ENCODE peak calls at places on chromosomes 3 and 15, in four cellular contexts. One of them, this sample, is unnamed.
A peak's percentile ranks its signal among the peaks of the same experiment; 100 is the strongest.

GRCh38 chr3:170344971-170345370 is 12.5 kb upstream of the SKIL start:
- DNase-seq in pancreas: no peak
- DNase-seq in heart left ventricle: no peak
- DNase-seq in RWPE2: no peak
- DNase-seq in this sample: no peak

GRCh38 chr15:96583671-96584070 is 253.2 kb downstream of the NR2F2 start:
- DNase-seq in heart left ventricle: no peak
- DNase-seq in RWPE2: no peak
- DNase-seq in pancreas: no peak
- DNase-seq in this sample: no peak

GRCh38 chr3:173502983-173503568 is 105.5 kb downstream of the NLGN1 start:
- DNase-seq in heart left ventricle: peak; percentile 32
- DNase-seq in RWPE2: no peak
- DNase-seq in pancreas: no peak
- DNase-seq in this sample: no peak

GRCh38 chr3:123081718-123082369 is 15.0 kb downstream of the PDIA5 start:
- DNase-seq in RWPE2: no peak
- DNase-seq in heart left ventricle: no peak
- DNase-seq in pancreas: no peak
- DNase-seq in this sample: peak; percentile 68

GRCh38 chr3:105364113-105364512 is 2.6 kb upstream of the ALCAM start:
- DNase-seq in heart left ventricle: no peak
- DNase-seq in pancreas: no peak
- DNase-seq in RWPE2: no peak
- DNase-seq in this sample: no peak

GRCh38 chr3:194225988-194226663 is 90.2 kb downstream of the HES1 start:
- DNase-seq in heart left ventricle: no peak
- DNase-seq in RWPE2: no peak
- DNase-seq in pancreas: no peak
- DNase-seq in this sample: no peak

GRCh38 chr3:194707176-194707575 is 21.5 kb downstream of the FAM43A start:
- DNase-seq in heart left ventricle: no peak
- DNase-seq in RWPE2: no peak
- DNase-seq in pancreas: no peak
- DNase-seq in this sample: no peak

GRCh38 chr3:165683947-165684346 is 153.3 kb downstream of the BCHE start:
- DNase-seq in heart left ventricle: no peak
- DNase-seq in pancreas: no peak
- DNase-seq in RWPE2: no peak
- DNase-seq in this sample: no peak

GRCh38 chr3:194139085-194139976 is 3.4 kb downstream of the HES1 start:
- DNase-seq in heart left ventricle: peak; percentile 54
- DNase-seq in RWPE2: peak; percentile 79
- DNase-seq in pancreas: no peak
- DNase-seq in this sample: peak; percentile 10

GRCh38 chr3:142563491-142563997 is 15.0 kb downstream of the ATR start:
- DNase-seq in heart left ventricle: no peak
- DNase-seq in RWPE2: no peak
- DNase-seq in pancreas: no peak
- DNase-seq in this sample: no peak

GRCh38 chr3:160695906-160696305 is 18.9 kb downstream of the ARL14 start:
- DNase-seq in heart left ventricle: no peak
- DNase-seq in RWPE2: no peak
- DNase-seq in pancreas: no peak
- DNase-seq in this sample: no peak

GRCh38 chr3:164320962-164321361 is 757.3 kb downstream of the SI start:
- DNase-seq in RWPE2: no peak
- DNase-seq in pancreas: no peak
- DNase-seq in heart left ventricle: no peak
- DNase-seq in this sample: no peak

GRCh38 chr15:48541659-48542334 is 103.7 kb downstream of the FBN1 start:
- DNase-seq in pancreas: no peak
- DNase-seq in RWPE2: no peak
- DNase-seq in heart left ventricle: no peak
- DNase-seq in this sample: no peak

DNA sequence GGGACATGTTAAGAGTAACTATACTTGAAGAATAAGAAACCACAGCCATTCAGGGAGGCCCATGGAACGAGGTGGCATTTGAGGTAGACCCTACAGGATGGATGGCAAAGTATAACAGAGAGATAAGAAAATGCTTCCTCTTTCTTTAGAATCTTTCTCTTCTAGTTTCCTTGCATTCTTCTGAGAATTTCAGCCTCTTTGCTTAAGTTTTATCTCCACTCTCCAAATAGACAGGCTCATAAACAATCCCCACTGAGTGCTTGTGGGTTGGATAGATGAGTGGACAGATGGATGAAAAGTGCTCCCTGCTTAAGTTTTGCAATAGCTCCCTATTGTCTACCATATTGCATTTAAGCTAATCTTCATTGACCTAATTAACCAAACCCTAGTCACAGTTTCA is 103.7 kb downstream of the MEX3B start:
- DNase-seq in pancreas: no peak
- DNase-seq in RWPE2: no peak
- DNase-seq in heart left ventricle: no peak
- DNase-seq in this sample: no peak
- H3K27ac ChIP-seq in pancreas: no peak overlapping the region
- H3K27ac ChIP-seq in RWPE2: no peak overlapping the region
- H3K27ac ChIP-seq in heart left ventricle: no peak overlapping the region
- H3K27ac ChIP-seq in this sample: no peak overlapping the region

GRCh38 chr3:112514527-112515128 is 15.4 kb upstream of the BTLA start:
- DNase-seq in RWPE2: no peak
- DNase-seq in pancreas: no peak
- DNase-seq in heart left ventricle: no peak
- DNase-seq in this sample: no peak
- H3K9me3 ChIP-seq in RWPE2: no peaks in the 10 kb centered on the region
- H3K9me3 ChIP-seq in pancreas: no peaks in the 10 kb centered on the region
- H3K9me3 ChIP-seq in heart left ventricle: no peaks in the 10 kb centered on the region
- H3K9me3 ChIP-seq in this sample: peaks cover 2% of the 10 kb centered on the region

GRCh38 chr3:143652118-143652517 is 196.2 kb downstream of the SLC9A9 start:
- DNase-seq in RWPE2: no peak
- DNase-seq in heart left ventricle: no peak
- DNase-seq in pancreas: no peak
- DNase-seq in this sample: no peak
- H3K36me3 ChIP-seq in RWPE2: no peaks in the 10 kb centered on the region
- H3K36me3 ChIP-seq in heart left ventricle: no peaks in the 10 kb centered on the region
- H3K36me3 ChIP-seq in pancreas: no peaks in the 10 kb centered on the region
- H3K36me3 ChIP-seq in this sample: no peaks in the 10 kb centered on the region

GRCh38 chr15:63487076-63487757 is 17.2 kb upstream of the USP3 start:
- DNase-seq in pancreas: peak; percentile 99
- DNase-seq in heart left ventricle: peak; percentile 86
- DNase-seq in RWPE2: no peak
- DNase-seq in this sample: peak; percentile 90

GRCh38 chr15:63481105-63481810 is 23.1 kb upstream of the USP3 start:
- DNase-seq in pancreas: no peak
- DNase-seq in heart left ventricle: no peak
- DNase-seq in RWPE2: no peak
- DNase-seq in this sample: peak; percentile 69

GRCh38 chr15:63483521-63484371 is 20.6 kb upstream of the USP3 start:
- DNase-seq in heart left ventricle: no peak
- DNase-seq in pancreas: no peak
- DNase-seq in RWPE2: no peak
- DNase-seq in this sample: no peak

GRCh38 chr15:63482874-63483323 is 21.5 kb upstream of the USP3 start:
- DNase-seq in heart left ventricle: no peak
- DNase-seq in pancreas: no peak
- DNase-seq in RWPE2: no peak
- DNase-seq in this sample: no peak

DNA sequence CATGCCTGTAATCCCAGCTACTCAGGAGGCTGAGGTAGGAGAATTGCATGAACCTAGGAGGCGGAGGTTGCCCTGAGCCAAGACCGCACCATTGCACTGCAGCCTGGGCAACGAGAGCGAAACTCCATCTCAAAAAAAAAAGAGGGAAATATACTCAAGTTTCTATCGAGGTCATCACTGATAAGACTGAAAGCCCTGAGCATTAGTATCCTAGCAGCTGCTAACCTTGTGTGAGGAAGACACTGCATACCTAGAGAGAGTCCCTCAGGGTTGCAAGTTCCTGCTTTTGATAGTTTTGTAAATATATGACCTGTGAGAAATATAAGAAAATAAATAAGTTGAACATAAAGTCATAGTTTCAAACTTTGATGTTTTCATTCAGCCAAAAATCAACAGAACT is 20.0 kb upstream of the USP3 start:
- DNase-seq in heart left ventricle: no peak
- DNase-seq in RWPE2: no peak
- DNase-seq in pancreas: no peak
- DNase-seq in this sample: no peak
- H3K27ac ChIP-seq in heart left ventricle: no peak overlapping the region
- H3K27ac ChIP-seq in RWPE2: peak overlapping the region; percentile 66
- H3K27ac ChIP-seq in pancreas: no peak overlapping the region
- H3K27ac ChIP-seq in this sample: no peak overlapping the region

DNA sequence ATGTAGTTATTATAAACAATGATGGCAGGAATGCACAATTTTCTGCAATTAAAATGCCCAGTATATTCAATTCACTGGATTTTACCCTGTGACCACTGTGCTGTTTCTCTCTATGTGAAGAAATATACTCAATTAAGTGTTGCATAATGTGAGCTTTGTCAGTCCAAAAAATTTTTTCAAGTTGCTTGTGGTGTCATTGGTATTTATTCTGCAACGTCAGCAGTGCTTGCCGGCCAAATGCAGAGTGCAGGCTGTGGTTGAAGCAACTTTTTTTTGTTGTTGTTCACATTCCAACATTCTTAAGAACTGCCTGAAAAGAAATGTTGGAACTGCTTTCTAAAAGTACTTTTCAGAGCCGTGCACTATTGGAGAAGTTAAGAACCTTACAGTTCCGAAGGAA is 423.5 kb upstream of the SEMA6D start:
- DNase-seq in pancreas: no peak
- DNase-seq in heart left ventricle: peak; percentile 50
- DNase-seq in RWPE2: no peak
- DNase-seq in this sample: no peak
- H3K9me3 ChIP-seq in pancreas: no peaks in the 10 kb centered on the region
- H3K9me3 ChIP-seq in heart left ventricle: no peaks in the 10 kb centered on the region
- H3K9me3 ChIP-seq in RWPE2: no peaks in the 10 kb centered on the region
- H3K9me3 ChIP-seq in this sample: no peaks in the 10 kb centered on the region

DNA sequence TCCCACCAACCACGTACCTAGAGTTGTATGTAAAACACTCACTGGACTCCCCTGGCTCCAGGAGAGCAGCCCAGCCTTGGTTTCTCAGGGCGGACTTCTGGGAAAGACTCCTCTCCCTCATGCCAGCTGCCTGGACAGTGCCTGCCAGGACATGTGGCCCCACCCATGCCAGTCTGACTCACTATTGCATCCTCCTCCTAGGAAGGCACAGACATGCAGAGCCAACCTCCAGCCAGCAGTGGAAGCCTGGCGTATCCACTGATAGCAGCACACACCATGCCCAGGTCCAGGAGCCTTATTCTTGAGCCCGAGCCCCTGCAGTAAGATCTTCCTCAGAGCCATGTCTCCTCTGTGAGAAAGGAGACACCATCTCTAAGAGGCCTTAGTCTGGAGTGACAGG is 8.6 kb downstream of the PKM start:
- DNase-seq in pancreas: no peak
- DNase-seq in RWPE2: peak; percentile 99
- DNase-seq in heart left ventricle: peak; percentile 61
- DNase-seq in this sample: peak; percentile 19
- H3K36me3 ChIP-seq in pancreas: peaks cover 8% of the 10 kb centered on the region
- H3K36me3 ChIP-seq in RWPE2: peaks cover 89% of the 10 kb centered on the region
- H3K36me3 ChIP-seq in heart left ventricle: peaks cover 31% of the 10 kb centered on the region
- H3K36me3 ChIP-seq in this sample: peaks cover 94% of the 10 kb centered on the region

GRCh38 chr3:45676248-45677044 is 12.8 kb upstream of the SACM1L start:
- DNase-seq in RWPE2: no peak
- DNase-seq in pancreas: no peak
- DNase-seq in heart left ventricle: no peak
- DNase-seq in this sample: no peak
- H3K27ac ChIP-seq in RWPE2: peak overlapping the region; percentile 84
- H3K27ac ChIP-seq in pancreas: no peak overlapping the region
- H3K27ac ChIP-seq in heart left ventricle: peak overlapping the region; percentile 75
- H3K27ac ChIP-seq in this sample: no peak overlapping the region

GRCh38 chr15:65089206-65089824 is 12.8 kb downstream of the KBTBD13 start:
- DNase-seq in RWPE2: no peak
- DNase-seq in heart left ventricle: no peak
- DNase-seq in pancreas: no peak
- DNase-seq in this sample: no peak
- H3K9me3 ChIP-seq in RWPE2: no peaks in the 10 kb centered on the region
- H3K9me3 ChIP-seq in heart left ventricle: no peaks in the 10 kb centered on the region
- H3K9me3 ChIP-seq in pancreas: no peaks in the 10 kb centered on the region
- H3K9me3 ChIP-seq in this sample: no peaks in the 10 kb centered on the region

DNA sequence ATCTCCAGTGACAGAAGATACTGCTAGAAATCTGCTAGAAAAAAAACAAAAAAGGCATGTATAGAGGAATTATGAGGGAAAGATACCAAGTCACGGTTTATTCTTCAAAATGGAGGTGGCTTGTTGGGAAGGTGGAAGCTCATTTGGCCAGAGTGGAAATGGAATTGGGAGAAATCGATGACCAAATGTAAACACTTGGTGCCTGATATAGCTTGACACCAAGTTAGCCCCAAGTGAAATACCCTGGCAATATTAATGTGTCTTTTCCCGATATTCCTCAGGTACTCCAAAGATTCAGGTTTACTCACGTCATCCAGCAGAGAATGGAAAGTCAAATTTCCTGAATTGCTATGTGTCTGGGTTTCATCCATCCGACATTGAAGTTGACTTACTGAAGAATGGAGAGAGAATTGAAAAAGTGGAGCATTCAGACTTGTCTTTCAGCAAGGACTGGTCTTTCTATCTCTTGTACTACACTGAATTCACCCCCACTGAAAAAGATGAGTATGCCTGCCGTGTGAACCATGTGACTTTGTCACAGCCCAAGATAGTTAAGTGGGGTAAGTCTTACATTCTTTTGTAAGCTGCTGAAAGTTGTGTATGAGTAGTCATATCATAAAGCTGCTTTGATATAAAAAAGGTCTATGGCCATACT is 4.0 kb downstream of the B2M start:
- DNase-seq in RWPE2: no peak
- DNase-seq in pancreas: no peak
- DNase-seq in heart left ventricle: no peak
- DNase-seq in this sample: no peak
- H3K36me3 ChIP-seq in RWPE2: peaks cover 56% of the 10 kb centered on the region
- H3K36me3 ChIP-seq in pancreas: peaks cover 12% of the 10 kb centered on the region
- H3K36me3 ChIP-seq in heart left ventricle: peaks cover 46% of the 10 kb centered on the region
- H3K36me3 ChIP-seq in this sample: peaks cover 23% of the 10 kb centered on the region

DNA sequence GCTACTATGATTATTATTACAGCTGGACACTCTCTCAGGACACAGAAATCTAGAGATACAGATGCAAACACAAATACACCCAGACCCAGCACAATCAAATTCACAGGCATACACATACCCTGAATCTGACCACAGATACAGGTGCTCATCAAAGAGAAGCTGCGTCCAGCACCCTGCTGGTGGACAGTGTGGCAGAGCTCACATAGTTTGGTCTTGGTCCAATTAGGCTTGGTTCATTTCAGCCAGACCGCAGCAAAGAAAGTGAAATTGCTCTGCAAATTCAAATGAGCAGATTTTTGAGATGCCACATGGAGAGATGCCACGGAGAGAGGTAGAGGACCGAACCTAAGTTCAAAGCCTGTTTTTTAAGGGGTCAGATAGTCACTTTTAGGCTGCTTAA is 55.6 kb downstream of the ANAPC13 start:
- DNase-seq in RWPE2: no peak
- DNase-seq in pancreas: no peak
- DNase-seq in heart left ventricle: no peak
- DNase-seq in this sample: no peak
- H3K27ac ChIP-seq in RWPE2: no peak overlapping the region
- H3K27ac ChIP-seq in pancreas: no peak overlapping the region
- H3K27ac ChIP-seq in heart left ventricle: no peak overlapping the region
- H3K27ac ChIP-seq in this sample: peak overlapping the region; percentile 84